ENCODE peak calls at places on chromosomes 3 and 15, in seven cellular contexts. C is HCT116, E is SK-N-SH, O is K562, X is H1, L is GM12878, R is HepG2. Q is an unnamed sample.

GRCh38 chr15:64447536-64448315 is 12.7 kb upstream of the ZNF609 start:
- DNase-seq in C (no peak), E (no peak), O (no peak), X (no peak), L (no peak), R (no peak), Q (no peak)

GRCh38 chr15:78073026-78073425 is 4.5 kb downstream of the TBC1D2B start:
- DNase-seq in C (no peak), E (no peak), O (no peak), X (no peak), L (no peak), R (no peak), Q (no peak)

GRCh38 chr3:37040231-37040630 is 46.9 kb downstream of the MLH1 start:
- DNase-seq in C (no peak), E (no peak), O (no peak), X (no peak), L (no peak), R (no peak), Q (no peak)

GRCh38 chr15:40762919-40763800 is 708 bp upstream of the GCHFR start:
- DNase-seq in C (no peak), E (peak), O (peak), X (no peak), L (no peak), R (peak), Q (no peak)

GRCh38 chr15:100818927-100819326 is 60.7 kb upstream of the ALDH1A3 start:
- DNase-seq in C (no peak), E (peak), O (no peak), X (no peak), L (no peak), R (no peak), Q (no peak)

GRCh38 chr3:108838411-108838810 is 15.8 kb downstream of the TRAT1 start:
- DNase-seq in C (no peak), E (no peak), O (no peak), X (no peak), L (no peak), R (no peak), Q (no peak)

GRCh38 chr15:36977620-36978610 is 122.4 kb downstream of the MEIS2 start:
- DNase-seq in C (no peak), E (no peak), O (no peak), X (no peak), L (no peak), R (peak), Q (no peak)

GRCh38 chr15:96332854-96333193 is 2.3 kb downstream of the NR2F2 start:
- DNase-seq in C (no peak), E (no peak), O (no peak), X (no peak), L (no peak), R (no peak), Q (no peak)

GRCh38 chr15:34883042-34883441 is 86.5 kb downstream of the AQR start:
- DNase-seq in C (no peak), E (no peak), O (no peak), X (no peak), L (no peak), R (no peak), Q (no peak)

GRCh38 chr3:176937994-176938393 is 259.3 kb downstream of the TBL1XR1 start:
- DNase-seq in C (no peak), E (no peak), O (no peak), X (no peak), L (no peak), R (no peak), Q (no peak)

GRCh38 chr3:80612366-80612765 is 844.6 kb upstream of the ROBO1 start:
- DNase-seq in C (no peak), E (no peak), O (no peak), X (no peak), L (no peak), R (peak), Q (no peak)

GRCh38 chr3:160474416-160474838 is 24.8 kb upstream of the TRIM59 start:
- DNase-seq in C (no peak), E (peak), O (no peak), X (no peak), L (no peak), R (no peak), Q (no peak)

GRCh38 chr3:187738400-187739124 is 6.7 kb downstream of the BCL6 start:
- DNase-seq in C (peak), E (peak), O (peak), X (peak), L (no peak), R (peak), Q (peak)

GRCh38 chr3:43707266-43707665 is 16.5 kb downstream of the ABHD5 start:
- DNase-seq in C (no peak), E (no peak), O (no peak), X (no peak), L (no peak), R (no peak), Q (no peak)

GRCh38 chr3:155741081-155741480 is 3.8 kb downstream of the PLCH1 start:
- DNase-seq in C (no peak), E (no peak), O (no peak), X (no peak), L (no peak), R (no peak), Q (no peak)

GRCh38 chr3:129402210-129402609 is 26.2 kb downstream of the EFCAB12 start:
- DNase-seq in C (no peak), E (no peak), O (no peak), X (no peak), L (no peak), R (no peak), Q (no peak)

GRCh38 chr3:194588236-194588635 is 45.0 kb downstream of the TMEM44 start:
- DNase-seq in C (no peak), E (no peak), O (no peak), X (no peak), L (no peak), R (no peak), Q (no peak)

GRCh38 chr15:70703066-70703465 is 60.3 kb downstream of the UACA start:
- DNase-seq in C (no peak), E (no peak), O (no peak), X (no peak), L (no peak), R (no peak), Q (no peak)

GRCh38 chr3:31321620-31322019 is 211.1 kb upstream of the STT3B start:
- DNase-seq in C (no peak), E (no peak), O (no peak), X (no peak), L (no peak), R (no peak), Q (no peak)

GRCh38 chr3:141860766-141861513 is 15.5 kb upstream of the ATP1B3 start:
- DNase-seq in C (no peak), E (no peak), O (no peak), X (no peak), L (no peak), R (no peak), Q (no peak)

GRCh38 chr3:116579843-116580242 is 129.7 kb upstream of the TUSC7 start:
- DNase-seq in C (no peak), E (no peak), O (no peak), X (no peak), L (no peak), R (peak), Q (no peak)

GRCh38 chr15:49720221-49720620 is 99.4 kb downstream of the DTWD1 start:
- DNase-seq in C (no peak), E (no peak), O (no peak), X (no peak), L (no peak), R (no peak), Q (no peak)

GRCh38 chr3:150922611-150923010 is 17.4 kb upstream of the MINDY4B start:
- DNase-seq in C (peak), E (peak), O (peak), X (no peak), L (no peak), R (no peak), Q (no peak)

GRCh38 chr15:89196994-89197393 is 24.4 kb downstream of the RLBP1 start:
- DNase-seq in C (no peak), E (no peak), O (no peak), X (no peak), L (no peak), R (peak), Q (no peak)

GRCh38 chr3:11434697-11435096 is 162.5 kb downstream of the ATG7 start:
- DNase-seq in C (no peak), E (no peak), O (no peak), X (no peak), L (no peak), R (no peak), Q (no peak)

GRCh38 chr3:171335559-171335958 is 124.6 kb downstream of the TNIK start:
- DNase-seq in C (no peak), E (no peak), O (no peak), X (no peak), L (no peak), R (no peak), Q (no peak)

GRCh38 chr3:192326656-192327055 is 400.7 kb downstream of the FGF12 start:
- DNase-seq in C (no peak), E (no peak), O (no peak), X (no peak), L (no peak), R (no peak), Q (no peak)

GRCh38 chr15:72591361-72591760 is 63.1 kb upstream of the GOLGA6B start:
- DNase-seq in C (no peak), E (no peak), O (no peak), X (no peak), L (no peak), R (no peak), Q (no peak)

GRCh38 chr3:175150812-175151411 is 291.8 kb downstream of the NAALADL2 start:
- DNase-seq in C (peak), E (no peak), O (no peak), X (no peak), L (no peak), R (no peak), Q (no peak)

GRCh38 chr3:118473343-118473742 is 561.3 kb downstream of the IGSF11 start:
- DNase-seq in C (no peak), E (no peak), O (no peak), X (no peak), L (no peak), R (no peak), Q (no peak)

GRCh38 chr3:11140054-11140712 is 14.1 kb upstream of the HRH1 start:
- DNase-seq in C (no peak), E (no peak), O (no peak), X (no peak), L (peak), R (no peak), Q (no peak)

GRCh38 chr3:158728851-158729250 is 3.4 kb downstream of the RARRES1 start:
- DNase-seq in C (no peak), E (no peak), O (no peak), X (no peak), L (no peak), R (no peak), Q (no peak)

GRCh38 chr15:89917442-89918085 is 4.8 kb upstream of the ARPIN start:
- DNase-seq in C (no peak), E (no peak), O (no peak), X (no peak), L (no peak), R (no peak), Q (no peak)

GRCh38 chr3:167886690-167887089 is 151.2 kb downstream of the SERPINI1 start:
- DNase-seq in C (no peak), E (no peak), O (no peak), X (no peak), L (no peak), R (no peak), Q (no peak)

GRCh38 chr3:71579934-71580318 is 3.6 kb downstream of the FOXP1 start:
- DNase-seq in C (no peak), E (no peak), O (peak), X (no peak), L (no peak), R (peak), Q (no peak)
- TF ChIP-seq POLR2AphosphoS5 in C (no peak), E (no peak), O (no peak), X (no peak), L (no peak), R (no peak), Q (no peak)

GRCh38 chr3:147396709-147397046 is 9.7 kb downstream of the ZIC4 start:
- DNase-seq in C (no peak), E (no peak), O (no peak), X (no peak), L (no peak), R (no peak), Q (no peak)

GRCh38 chr3:147393261-147393964 is 12.9 kb downstream of the ZIC4 start:
- DNase-seq in C (no peak), E (peak), O (no peak), X (no peak), L (no peak), R (no peak), Q (no peak)

GRCh38 chr3:147395975-147396708 is 10.2 kb downstream of the ZIC4 start:
- DNase-seq in C (no peak), E (no peak), O (no peak), X (no peak), L (no peak), R (no peak), Q (no peak)

GRCh38 chr3:147392083-147392916 is 14.0 kb downstream of the ZIC4 start:
- DNase-seq in C (no peak), E (peak), O (no peak), X (no peak), L (no peak), R (no peak), Q (no peak)

GRCh38 chr3:147394168-147394941 is 12.0 kb downstream of the ZIC4 start:
- DNase-seq in C (no peak), E (peak), O (no peak), X (no peak), L (no peak), R (no peak), Q (no peak)
- TF ChIP-seq SIN3A in C (no peak), E (no peak), O (no peak), X (no peak), L (no peak), R (no peak), Q (no peak)

DNA sequence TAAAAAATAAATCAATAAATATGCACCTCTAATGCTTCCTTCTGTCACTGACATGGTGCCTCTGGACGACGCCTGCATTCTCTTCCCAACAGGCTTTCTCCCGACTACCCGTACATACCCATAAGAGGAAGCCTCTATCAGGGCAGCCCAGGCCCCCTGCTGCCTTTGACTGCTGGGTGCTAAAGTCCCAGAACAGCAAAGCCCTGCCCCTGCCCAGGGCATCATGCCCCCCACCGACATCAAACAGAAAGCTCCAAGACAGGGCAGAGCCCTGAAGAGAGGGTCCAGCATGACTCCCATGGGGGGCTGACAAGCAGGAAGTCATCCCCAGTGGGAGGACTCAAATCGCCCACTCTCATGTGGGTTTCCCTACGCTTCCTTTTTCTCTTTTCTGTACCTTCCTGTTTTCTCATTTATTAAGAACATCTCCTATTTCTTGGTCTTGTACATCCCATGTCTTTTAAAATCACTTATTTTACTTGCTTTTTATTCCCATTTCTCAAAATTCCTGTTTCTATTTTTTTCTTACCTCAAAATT is 23.4 kb downstream of the XPC start:
- DNase-seq in C (no peak), E (no peak), O (no peak), X (no peak), L (no peak), R (no peak), Q (no peak)
- TF ChIP-seq POLR2AphosphoS5 in C (no peak), E (no peak), O (no peak), X (no peak), L (no peak), R (no peak), Q (no peak)

GRCh38 chr3:52193059-52193458 is 4.9 kb upstream of the ALAS1 start:
- DNase-seq in C (no peak), E (no peak), O (no peak), X (no peak), L (no peak), R (no peak), Q (no peak)
- TF ChIP-seq SIN3A in C (no peak), E (no peak), O (no peak), X (no peak), L (no peak), R (no peak), Q (no peak)